ENCODE peak calls at places on chromosomes 13 and 19, in nine cellular contexts. K is fibroblast of the conjunctiva, Q is NCI-H524 treated with DMSO at 0.1 percent for 48 hours, R is fibroblast of pulmonary artery, N is activated B cell treated with CpG ODN at 0.5 μM for 24 hours, H is NCI-H1417, T is astrocyte of the cerebellum, D is RPMI7951, P is EL. G is an unnamed sample.

GRCh38 chr13:101289764-101290163 is 126.5 kb downstream of the NALCN start:
- DNase-seq in K (peak; percentile 12), Q (peak; percentile 34), R (peak; percentile 28), N (no peak), H (peak; percentile 96), T (no peak), D (peak; percentile 66), P (peak; percentile 29), G (no peak)

GRCh38 chr13:45807520-45808099 is 43.9 kb downstream of the SIAH3 start:
- DNase-seq in K (peak; percentile 21), Q (peak; percentile 42), R (peak; percentile 56), N (no peak), H (peak; percentile 18), T (peak; percentile 36), D (peak; percentile 62), P (peak; percentile 67), G (peak; percentile 59)

GRCh38 chr13:77386046-77386445 is 59.2 kb upstream of the MYCBP2 start:
- DNase-seq in K (no peak), Q (no peak), R (no peak), N (no peak), H (no peak), T (no peak), D (peak; percentile 31), P (peak; percentile 34), G (no peak)

GRCh38 chr19:1267441-1268391 is 1.4 kb upstream of the CIRBP start:
- DNase-seq in K (no peak), Q (no peak), R (no peak), N (no peak), H (peak; percentile 72), T (no peak), D (no peak), P (no peak), G (no peak)

GRCh38 chr19:10418281-10419199 is 1.8 kb upstream of the PDE4A start:
- DNase-seq in K (no peak), Q (peak; percentile 17), R (no peak), N (no peak), H (peak; percentile 38), T (no peak), D (no peak), P (no peak), G (no peak)

GRCh38 chr19:40143612-40144011 is 47.6 kb upstream of the MAP3K10 start:
- DNase-seq in K (no peak), Q (peak; percentile 27), R (no peak), N (no peak), H (no peak), T (no peak), D (peak; percentile 47), P (no peak), G (no peak)

GRCh38 chr13:41246969-41247750 is 16.2 kb downstream of the MTRF1 start:
- DNase-seq in K (no peak), Q (no peak), R (no peak), N (no peak), H (no peak), T (no peak), D (no peak), P (no peak), G (no peak)

GRCh38 chr13:67224148-67224846 is 5.8 kb downstream of the PCDH9 start:
- DNase-seq in K (peak; percentile 83), Q (peak; percentile 36), R (peak; percentile 92), N (peak; percentile 42), H (peak; percentile 78), T (peak; percentile 72), D (peak; percentile 40), P (peak; percentile 71), G (peak; percentile 69)

GRCh38 chr13:32135655-32136054 is 104.1 kb downstream of the FRY start:
- DNase-seq in K (no peak), Q (no peak), R (no peak), N (no peak), H (no peak), T (no peak), D (peak; percentile 48), P (peak; percentile 71), G (peak; percentile 25)

GRCh38 chr13:91482427-91482826 is 84.0 kb downstream of the GPC5 start:
- DNase-seq in K (no peak), Q (no peak), R (no peak), N (no peak), H (no peak), T (peak; percentile 12), D (no peak), P (no peak), G (no peak)

GRCh38 chr19:48158210-48158790 is 11.8 kb downstream of the LIG1 start:
- DNase-seq in K (no peak), Q (no peak), R (no peak), N (no peak), H (no peak), T (no peak), D (no peak), P (no peak), G (no peak)

GRCh38 chr19:17296278-17296677 is 6.9 kb downstream of the ABHD8 start:
- DNase-seq in K (no peak), Q (no peak), R (no peak), N (no peak), H (no peak), T (no peak), D (peak; percentile 77), P (peak; percentile 72), G (peak; percentile 76)

GRCh38 chr19:29843180-29844051 is 31.6 kb downstream of the CCNE1 start:
- DNase-seq in K (no peak), Q (no peak), R (peak; percentile 33), N (no peak), H (no peak), T (no peak), D (peak; percentile 26), P (no peak), G (no peak)

GRCh38 chr13:103371271-103371670 is 305.1 kb upstream of the SLC10A2 start:
- DNase-seq in K (no peak), Q (no peak), R (peak; percentile 21), N (no peak), H (no peak), T (peak; percentile 90), D (no peak), P (no peak), G (peak; percentile 2)

GRCh38 chr19:43470288-43470687 is 4.9 kb upstream of the LYPD3 start:
- DNase-seq in K (no peak), Q (no peak), R (no peak), N (no peak), H (no peak), T (no peak), D (no peak), P (peak; percentile 76), G (peak; percentile 80)

GRCh38 chr19:57302020-57302465 is 18.2 kb upstream of the ZNF543 start:
- DNase-seq in K (peak; percentile 95), Q (no peak), R (peak; percentile 97), N (no peak), H (no peak), T (peak; percentile 49), D (peak; percentile 98), P (peak; percentile 96), G (peak; percentile 94)

GRCh38 chr19:12784394-12784870 is 6.9 kb upstream of the JUNB start:
- DNase-seq in K (no peak), Q (no peak), R (no peak), N (no peak), H (no peak), T (no peak), D (no peak), P (no peak), G (no peak)

GRCh38 chr19:32581704-32582164 is 744 bp downstream of the PDCD5 start:
- DNase-seq in K (peak; percentile 5), Q (no peak), R (peak; percentile 74), N (no peak), H (no peak), T (peak; percentile 24), D (peak; percentile 59), P (peak; percentile 57), G (peak; percentile 3)

GRCh38 chr13:30763786-30764440 is 28.6 kb downstream of the ALOX5AP start:
- DNase-seq in K (no peak), Q (no peak), R (peak; percentile 47), N (no peak), H (no peak), T (no peak), D (peak; percentile 27), P (peak; percentile 61), G (peak; percentile 31)

GRCh38 chr19:10832659-10833296 is 3.2 kb downstream of the TMED1 start:
- DNase-seq in K (no peak), Q (no peak), R (no peak), N (no peak), H (no peak), T (no peak), D (no peak), P (no peak), G (no peak)

GRCh38 chr19:8025321-8025720 is 19.9 kb upstream of the ELAVL1 start:
- DNase-seq in K (no peak), Q (no peak), R (no peak), N (no peak), H (no peak), T (no peak), D (no peak), P (no peak), G (no peak)

GRCh38 chr13:89361909-89362308 is 1690.7 kb downstream of the SLITRK5 start:
- DNase-seq in K (no peak), Q (no peak), R (peak; percentile 54), N (no peak), H (no peak), T (no peak), D (no peak), P (no peak), G (peak; percentile 41)

GRCh38 chr19:3458595-3459284 is 21.6 kb downstream of the SMIM24 start:
- DNase-seq in K (no peak), Q (no peak), R (peak; percentile 62), N (no peak), H (no peak), T (peak; percentile 42), D (no peak), P (no peak), G (no peak)

GRCh38 chr13:44498502-44498901 is 77.6 kb downstream of the TSC22D1 start:
- DNase-seq in K (no peak), Q (no peak), R (no peak), N (no peak), H (no peak), T (no peak), D (no peak), P (no peak), G (no peak)